ENCODE peak calls at places on chromosomes 12 and 14, in four cellular contexts. U, O, D and H are unnamed samples.
A peak's percentile ranks its signal among the peaks of the same experiment; 100 is the strongest.

GRCh38 chr12:11785722-11786121 is 136.2 kb downstream of the ETV6 start:
- DNase-seq in D (no peak), O (no peak), U (no peak), H (no peak)

GRCh38 chr14:68638056-68638816 is 154.6 kb downstream of the ZFP36L1 start:
- DNase-seq in D (no peak), O (no peak), U (no peak), H (no peak)

GRCh38 chr14:49105512-49105911 is 480.7 kb downstream of the RPS29 start:
- DNase-seq in U (no peak), O (no peak), D (no peak), H (no peak)

GRCh38 chr14:100860556-100861187 is 34.8 kb downstream of the MEG3 start:
- DNase-seq in U (no peak), O (no peak), D (no peak), H (no peak)

GRCh38 chr12:125092872-125093680 is 27.8 kb downstream of the AACS start:
- DNase-seq in D (peak; percentile 55), O (peak; percentile 60), U (peak; percentile 62), H (no peak)

GRCh38 chr12:117596968-117597367 is 235.5 kb upstream of the NOS1 start:
- DNase-seq in U (no peak), D (no peak), O (no peak), H (no peak)

GRCh38 chr12:38159591-38160317 is 156.8 kb upstream of the ALG10B start:
- DNase-seq in D (no peak), O (no peak), U (no peak), H (no peak)

GRCh38 chr14:77197988-77198387 is 16.4 kb downstream of the TMEM63C start:
- DNase-seq in U (no peak), D (no peak), O (no peak), H (peak; percentile 50)

GRCh38 chr12:107007421-107007820 is 20.5 kb upstream of the MTERF2 start:
- DNase-seq in D (no peak), U (no peak), O (no peak), H (no peak)

GRCh38 chr12:53496752-53497032 is 2.6 kb downstream of the MAP3K12 start:
- DNase-seq in U (no peak), O (no peak), D (no peak), H (no peak)

GRCh38 chr14:89308232-89308959 is 108.6 kb downstream of the FOXN3 start:
- DNase-seq in U (no peak), O (no peak), D (peak; percentile 41), H (no peak)

GRCh38 chr14:89307409-89307808 is 109.6 kb downstream of the FOXN3 start:
- DNase-seq in O (no peak), U (no peak), D (no peak), H (no peak)

GRCh38 chr14:89302396-89302950 is 114.6 kb downstream of the FOXN3 start:
- DNase-seq in O (no peak), D (no peak), U (no peak), H (no peak)

GRCh38 chr14:89303452-89304435 is 113.3 kb downstream of the FOXN3 start:
- DNase-seq in D (peak; percentile 82), U (peak; percentile 64), O (peak; percentile 36), H (peak; percentile 91)

GRCh38 chr14:89304972-89305703 is 111.9 kb downstream of the FOXN3 start:
- DNase-seq in U (peak; percentile 24), O (no peak), D (peak; percentile 28), H (peak; percentile 73)
- TF ChIP-seq POLR2AphosphoS5 in U (peak; percentile 65), O (peak; percentile 34), D (no peak), H (peak; percentile 58)

GRCh38 chr14:60189923-60190840 is 25.0 kb upstream of the DHRS7 start:
- DNase-seq in U (no peak), D (no peak), O (no peak), H (no peak)
- TF ChIP-seq EP300 in U (no peak), D (no peak), O (no peak), H (no peak)

GRCh38 chr12:76878899-76879709 is at the start of gene CSRP2:
- DNase-seq in O (peak; percentile 89), D (peak; percentile 93), U (peak; percentile 88), H (peak; percentile 93)
- TF ChIP-seq POLR2AphosphoS5 in O (peak; percentile 63), D (peak; percentile 34), U (peak; percentile 80), H (peak; percentile 96)

GRCh38 chr12:9897524-9897923 is 16.2 kb downstream of the KLRF2 start:
- DNase-seq in U (no peak), O (no peak), D (no peak), H (no peak)

GRCh38 chr12:9900930-9901329 is 19.6 kb downstream of the KLRF2 start:
- DNase-seq in O (no peak), D (no peak), U (no peak), H (no peak)

GRCh38 chr12:9899209-9899608 is 17.9 kb downstream of the KLRF2 start:
- DNase-seq in D (no peak), U (no peak), O (no peak), H (no peak)

GRCh38 chr12:9895215-9895971 is 14.1 kb downstream of the KLRF2 start:
- DNase-seq in U (no peak), D (no peak), O (no peak), H (no peak)
- TF ChIP-seq EP300 in U (no peak), D (no peak), O (no peak), H (no peak)

GRCh38 chr14:23130875-23131274 is 11.8 kb upstream of the CEBPE start:
- DNase-seq in U (no peak), D (peak; percentile 74), O (no peak), H (no peak)
- TF ChIP-seq POLR2AphosphoS5 in U (no peak), D (no peak), O (no peak), H (no peak)

DNA sequence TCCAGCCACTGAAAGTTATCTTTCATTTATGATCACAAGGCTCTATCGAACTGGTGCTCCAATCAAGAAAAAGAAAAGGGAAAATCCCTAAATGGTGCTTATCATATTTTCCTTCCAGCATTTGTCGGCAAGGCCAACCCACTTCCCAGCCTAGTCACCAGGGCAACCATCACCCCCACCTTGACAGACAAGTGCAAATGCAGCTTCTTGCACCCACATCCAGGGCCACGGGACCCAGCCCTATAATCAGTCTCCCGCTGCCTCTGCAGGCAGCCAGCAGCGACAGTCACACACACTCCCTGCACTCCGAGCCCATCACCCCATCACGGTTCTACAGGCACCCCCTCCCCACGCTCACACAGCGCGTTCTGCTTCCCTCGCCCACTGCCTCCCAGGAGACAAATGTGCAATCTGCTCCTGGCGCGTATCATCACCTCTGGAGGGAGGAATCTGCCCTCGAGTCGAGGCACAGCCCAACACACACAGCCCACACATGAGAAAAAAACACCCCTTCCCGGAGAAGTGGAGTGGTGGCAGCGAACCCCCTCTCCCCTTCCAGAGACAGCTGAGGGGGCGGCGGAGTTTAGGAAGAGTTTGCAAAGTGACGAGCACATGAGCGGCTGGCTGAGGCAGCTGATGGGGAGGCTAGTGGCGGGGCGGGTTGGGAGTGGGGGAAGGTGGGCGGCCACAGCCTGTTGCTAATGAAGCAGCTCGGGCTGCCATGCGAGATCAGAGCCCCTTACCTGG is 9.3 kb upstream of the PPP4R4 start:
- DNase-seq in O (no peak), D (no peak), U (no peak), H (no peak)
- TF ChIP-seq EP300 in O (no peak), D (no peak), U (no peak), H (no peak)

DNA sequence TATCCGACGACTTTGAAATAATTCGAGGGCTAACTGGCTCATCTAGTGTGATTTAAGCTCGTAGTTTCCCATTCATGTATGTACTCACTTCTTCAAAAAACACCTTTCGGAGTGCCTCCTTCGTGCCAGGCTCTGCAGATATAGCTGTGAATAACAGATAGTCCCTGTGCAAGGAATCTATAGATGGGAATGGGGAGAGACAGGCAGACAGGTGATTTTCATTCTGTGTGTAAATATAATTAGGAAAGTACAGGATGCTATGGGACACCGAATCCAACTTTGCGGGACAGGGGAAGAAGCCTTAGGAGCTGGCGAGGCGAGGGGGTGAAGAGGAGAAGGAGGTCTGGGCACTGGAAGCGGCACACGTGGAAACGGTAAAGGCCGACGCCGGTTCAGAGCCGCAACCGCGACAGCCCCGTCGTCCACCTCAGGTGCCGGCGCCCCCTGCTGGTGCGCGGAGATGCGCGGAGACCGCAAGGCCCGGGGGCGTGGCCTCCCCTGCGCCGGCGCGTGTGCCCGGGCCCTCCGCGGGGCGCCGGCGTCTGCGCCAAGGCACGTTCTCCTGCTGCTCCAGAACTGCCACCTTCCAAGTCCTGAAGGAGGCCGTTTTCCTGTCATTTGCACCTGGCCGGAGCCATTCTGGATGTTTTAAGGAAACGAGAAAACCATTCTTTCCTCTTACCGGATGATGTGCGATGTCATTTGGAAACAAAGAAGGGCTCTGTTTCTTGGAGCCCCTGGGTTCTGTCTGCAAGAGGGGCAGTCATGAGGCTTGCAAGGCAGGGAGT is 18.0 kb upstream of the CACNA1C start:
- DNase-seq in O (peak; percentile 90), U (peak; percentile 93), D (peak; percentile 83), H (peak; percentile 94)
- TF ChIP-seq POLR2AphosphoS5 in O (peak; percentile 32), U (no peak), D (peak; percentile 27), H (no peak)